ENCODE peak calls at places on chromosomes 4 and X, in four cellular contexts. H, O, Y and V are unnamed samples.

GRCh38 chr4:56320293-56320692 is 67.0 kb downstream of the AASDH start:
- DNase-seq in H (no peak), Y (no peak), O (no peak), V (peak)

GRCh38 chr4:39166177-39166576 is 16.2 kb upstream of the WDR19 start:
- DNase-seq in H (no peak), O (no peak), Y (no peak), V (no peak)

GRCh38 chrX:125319646-125320521 is at the start of gene TEX13C:
- DNase-seq in H (no peak), Y (no peak), O (no peak), V (no peak)

GRCh38 chr4:156677136-156677535 is 294.5 kb downstream of the PDGFC start:
- DNase-seq in Y (no peak), H (no peak), O (peak), V (no peak)

GRCh38 chr4:304987-305680 is at the start of gene ZNF732:
- DNase-seq in O (peak), H (no peak), Y (peak), V (peak)

GRCh38 chrX:148380614-148381561 is 119.5 kb upstream of the AFF2 start:
- DNase-seq in O (peak), Y (no peak), H (no peak), V (no peak)

GRCh38 chr4:87117051-87117729 is 103.2 kb downstream of the KLHL8 start:
- DNase-seq in Y (no peak), H (no peak), O (peak), V (no peak)

GRCh38 chr4:188092824-188093223 is 16.6 kb downstream of the TRIML2 start:
- DNase-seq in O (no peak), Y (no peak), H (no peak), V (peak)

GRCh38 chr4:48546336-48546735 is 56.3 kb downstream of the ZAR1 start:
- DNase-seq in Y (no peak), H (no peak), O (peak), V (peak)

GRCh38 chrX:10296581-10296980 is 139.8 kb downstream of the CLCN4 start:
- DNase-seq in H (no peak), O (no peak), Y (no peak), V (peak)

GRCh38 chr4:57424231-57424897 is 314.2 kb upstream of the IGFBP7 start:
- DNase-seq in O (peak), H (no peak), Y (no peak), V (peak)

GRCh38 chrX:130083107-130083490 is 27.2 kb downstream of the ELF4 start:
- DNase-seq in H (no peak), O (peak), Y (no peak), V (no peak)

GRCh38 chrX:130085551-130085986 is 24.7 kb downstream of the ELF4 start:
- DNase-seq in Y (no peak), O (no peak), H (no peak), V (peak)

GRCh38 chrX:130083656-130084382 is 26.5 kb downstream of the ELF4 start:
- DNase-seq in O (no peak), H (no peak), Y (no peak), V (no peak)

GRCh38 chrX:130084651-130085237 is 25.6 kb downstream of the ELF4 start:
- DNase-seq in Y (no peak), O (no peak), H (no peak), V (no peak)

DNA sequence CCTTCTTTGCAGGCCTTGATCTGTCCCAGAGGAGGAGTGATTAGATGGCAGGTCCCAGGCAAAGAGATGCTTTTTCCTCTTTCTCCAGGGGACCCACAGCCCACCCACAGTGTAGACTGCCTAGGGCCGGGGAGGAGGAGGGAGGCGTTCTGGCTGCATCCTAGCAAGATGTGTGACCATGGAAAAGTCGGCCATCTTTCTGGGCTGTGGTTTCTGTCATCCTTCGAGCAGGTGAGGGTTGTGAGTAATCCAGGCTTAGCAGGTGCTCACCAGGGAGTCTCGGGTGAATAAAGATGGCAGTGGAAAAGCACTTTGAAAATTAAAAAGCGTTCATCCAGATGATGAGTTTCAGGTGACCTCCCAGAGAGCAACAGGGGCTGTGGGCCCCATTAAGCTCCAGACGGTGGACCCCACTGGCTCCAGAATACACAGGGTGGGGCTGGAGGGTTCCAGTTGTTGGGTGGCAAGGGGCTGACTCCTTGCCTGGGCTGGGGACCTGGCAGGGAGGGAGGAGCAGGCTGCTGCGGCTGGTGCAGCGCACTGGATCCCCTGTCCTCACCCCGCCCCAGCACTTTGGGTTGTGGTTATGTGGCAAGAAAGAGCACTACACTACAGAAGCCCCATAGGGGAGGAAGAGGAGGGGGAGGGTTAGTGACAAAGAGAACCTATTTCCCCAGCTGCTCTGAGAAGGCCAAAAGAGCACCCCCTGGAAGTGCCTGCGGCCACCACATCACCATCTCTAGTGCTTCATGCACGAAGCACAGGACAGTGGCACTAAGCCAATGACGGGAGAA is 23.7 kb downstream of the ELF4 start:
- DNase-seq in Y (no peak), O (no peak), H (no peak), V (no peak)
- H3K4me2 ChIP-seq in Y (no peak), O (no peak), H (no peak), V (no peak)

DNA sequence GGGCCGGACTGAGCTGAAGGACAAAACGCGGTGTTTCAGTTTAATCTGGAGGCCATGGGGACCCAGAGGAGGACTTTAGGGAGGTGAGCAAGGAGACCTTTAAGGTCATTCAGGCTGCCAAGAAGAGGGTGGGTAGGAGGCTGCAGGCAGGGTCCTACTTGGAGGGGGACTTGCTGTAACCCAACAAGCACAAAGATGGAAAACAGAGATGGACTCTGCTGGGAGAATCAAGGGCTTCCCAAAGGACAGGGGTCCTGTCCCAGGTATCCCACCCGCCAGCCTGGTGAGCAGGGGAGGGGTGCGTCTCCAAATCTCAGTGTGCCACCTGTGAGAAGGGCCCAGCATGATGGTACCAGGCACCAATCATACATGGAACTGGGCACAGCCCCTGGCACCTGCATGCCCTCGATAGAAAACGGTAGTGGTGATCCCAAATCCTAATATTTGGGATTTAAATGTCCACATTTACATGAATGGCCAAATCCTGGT is 3.9 kb upstream of the HAUS3 start:
- DNase-seq in O (no peak), H (no peak), Y (no peak), V (no peak)
- H4K5ac ChIP-seq in O (no peak), H (no peak), Y (no peak), V (no peak)

DNA sequence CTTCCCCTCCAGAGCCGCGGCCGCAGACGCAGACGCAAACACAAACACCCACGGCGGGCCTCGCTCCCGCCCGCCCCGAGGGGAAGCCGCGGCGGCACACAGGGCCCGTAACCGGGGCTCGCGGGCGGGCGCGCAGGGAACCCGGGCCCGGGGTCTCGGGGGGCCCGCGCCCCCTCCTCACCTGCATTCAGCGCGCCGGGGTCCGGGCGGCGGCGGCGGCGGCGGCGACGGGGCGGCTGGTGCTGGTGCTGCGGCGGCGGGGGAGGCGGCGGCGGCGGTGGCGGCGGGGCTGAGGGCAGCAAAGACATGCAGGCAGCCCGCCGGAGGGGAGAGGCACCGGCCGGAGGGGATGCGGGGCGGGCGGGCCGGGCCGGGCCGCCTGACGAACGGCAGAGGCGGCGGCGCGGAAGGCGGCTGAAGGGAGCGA is 254 bp upstream of the CNOT6L start:
- DNase-seq in Y (no peak), O (no peak), H (peak), V (no peak)
- H2BK15ac ChIP-seq in Y (no peak), O (no peak), H (no peak), V (no peak)

GRCh38 chr4:138115053-138115452 is 127.1 kb downstream of the SLC7A11 start:
- DNase-seq in Y (no peak), O (peak), H (no peak), V (no peak)

GRCh38 chr4:138112389-138112788 is 129.8 kb downstream of the SLC7A11 start:
- DNase-seq in O (peak), H (no peak), Y (no peak), V (no peak)

GRCh38 chr4:138113819-138114415 is 128.2 kb downstream of the SLC7A11 start:
- DNase-seq in Y (no peak), H (no peak), O (no peak), V (peak)

GRCh38 chr4:138111462-138112000 is 130.6 kb downstream of the SLC7A11 start:
- DNase-seq in O (peak), Y (no peak), H (peak), V (peak)

GRCh38 chr4:138114434-138114833 is 127.7 kb downstream of the SLC7A11 start:
- DNase-seq in H (no peak), Y (no peak), O (no peak), V (peak)
- H3K4me2 ChIP-seq in H (no peak), Y (no peak), O (no peak), V (peak)

GRCh38 chr4:33561259-33561658 is 2683.1 kb downstream of the ARAP2 start:
- DNase-seq in O (no peak), H (no peak), Y (no peak), V (no peak)

DNA sequence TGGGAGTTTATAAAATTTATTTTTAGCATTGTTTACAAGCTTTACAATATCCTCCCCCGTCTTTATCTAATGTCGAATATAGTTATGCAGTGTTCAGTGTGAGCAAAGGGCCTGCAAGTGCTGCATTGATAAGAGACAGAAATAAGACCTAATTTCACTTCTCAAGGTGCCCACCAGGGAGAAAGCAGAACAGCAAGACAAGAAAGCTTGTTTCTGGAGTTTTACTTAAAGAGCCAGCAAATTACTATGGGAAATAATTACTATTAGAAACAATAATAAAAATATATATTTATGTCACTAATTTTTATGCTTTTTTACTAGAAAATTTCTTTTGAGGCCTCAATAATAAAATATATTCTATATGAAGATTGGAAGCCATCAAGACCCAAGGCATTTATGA is 2677.7 kb downstream of the ARAP2 start:
- DNase-seq in H (no peak), Y (no peak), O (peak), V (no peak)
- H4K5ac ChIP-seq in H (no peak), Y (no peak), O (no peak), V (no peak)